ENCODE peak calls at places on chromosome 20, in six cellular contexts. L, V, F, N, J and G are unnamed samples.

GRCh38 chr20:23206995-23207394 is 120.9 kb upstream of the CD93 start:
- DNase-seq in L (no peak), V (no peak), F (no peak), N (no peak), J (no peak), G (no peak)

GRCh38 chr20:51121901-51122412 is 99.0 kb upstream of the KCNG1 start:
- DNase-seq in L (no peak), V (no peak), F (no peak), N (no peak), J (no peak), G (peak; percentile 23)

GRCh38 chr20:33415948-33416347 is 14.6 kb upstream of the CDK5RAP1 start:
- DNase-seq in L (peak; percentile 39), V (peak; percentile 62), F (no peak), N (no peak), J (no peak), G (peak; percentile 47)

GRCh38 chr20:11411765-11412164 is 505.9 kb upstream of the BTBD3 start:
- DNase-seq in L (no peak), V (no peak), F (no peak), N (no peak), J (no peak), G (no peak)

GRCh38 chr20:20552076-20552475 is 160.4 kb downstream of the RALGAPA2 start:
- DNase-seq in L (no peak), V (no peak), F (no peak), N (no peak), J (no peak), G (no peak)

GRCh38 chr20:21301940-21302644 is 1.0 kb upstream of the XRN2 start:
- DNase-seq in L (no peak), V (no peak), F (no peak), N (no peak), J (no peak), G (no peak)

GRCh38 chr20:62500237-62500864 is 24.6 kb upstream of the GATA5 start:
- DNase-seq in L (peak; percentile 81), V (peak; percentile 65), F (peak; percentile 87), N (peak; percentile 31), J (peak; percentile 77), G (peak; percentile 36)

GRCh38 chr20:53599910-53600632 is 6.4 kb upstream of the ZNF217 start:
- DNase-seq in L (no peak), V (no peak), F (no peak), N (no peak), J (no peak), G (no peak)

GRCh38 chr20:53030061-53030460 is 57.9 kb downstream of the TSHZ2 start:
- DNase-seq in L (no peak), V (no peak), F (no peak), N (no peak), J (no peak), G (no peak)

GRCh38 chr20:45833883-45834796 is 541 bp downstream of the SNX21 start:
- DNase-seq in L (peak; percentile 79), V (peak; percentile 75), F (peak; percentile 81), N (no peak), J (peak; percentile 32), G (peak; percentile 63)

GRCh38 chr20:37096415-37097039 is 730 bp upstream of the RBL1 start:
- DNase-seq in L (no peak), V (no peak), F (no peak), N (no peak), J (no peak), G (no peak)

GRCh38 chr20:50673146-50673830 is 18.1 kb downstream of the RIPOR3 start:
- DNase-seq in L (no peak), V (peak; percentile 47), F (peak; percentile 44), N (no peak), J (no peak), G (no peak)

GRCh38 chr20:20603339-20603990 is 109.0 kb downstream of the RALGAPA2 start:
- DNase-seq in L (no peak), V (no peak), F (no peak), N (no peak), J (no peak), G (no peak)

GRCh38 chr20:6700563-6701328 is 66.7 kb upstream of the BMP2 start:
- DNase-seq in L (peak; percentile 44), V (no peak), F (no peak), N (no peak), J (no peak), G (no peak)

GRCh38 chr20:1761116-1761515 is 103.5 kb upstream of the SIRPG start:
- DNase-seq in L (no peak), V (peak; percentile 76), F (no peak), N (no peak), J (no peak), G (peak; percentile 86)

GRCh38 chr20:19528286-19529030 is 229.6 kb upstream of the RIN2 start:
- DNase-seq in L (no peak), V (no peak), F (no peak), N (no peak), J (no peak), G (no peak)

GRCh38 chr20:43837856-43838702 is 76.6 kb upstream of the TOX2 start:
- DNase-seq in L (no peak), V (no peak), F (no peak), N (no peak), J (no peak), G (no peak)

GRCh38 chr20:33680681-33681080 is 5.5 kb downstream of the E2F1 start:
- DNase-seq in L (no peak), V (peak; percentile 26), F (no peak), N (no peak), J (no peak), G (peak; percentile 37)

GRCh38 chr20:63942250-63943006 is 13.8 kb downstream of the UCKL1 start:
- DNase-seq in L (peak; percentile 43), V (peak; percentile 12), F (no peak), N (no peak), J (no peak), G (no peak)

GRCh38 chr20:32343438-32343837 is 14.7 kb upstream of the ASXL1 start:
- DNase-seq in L (no peak), V (peak; percentile 84), F (no peak), N (no peak), J (no peak), G (peak; percentile 85)

GRCh38 chr20:19361801-19362200 is 149.4 kb downstream of the SLC24A3 start:
- DNase-seq in L (no peak), V (no peak), F (no peak), N (no peak), J (no peak), G (no peak)

GRCh38 chr20:32327087-32327681 is 30.9 kb upstream of the ASXL1 start:
- DNase-seq in L (no peak), V (peak; percentile 85), F (peak; percentile 78), N (no peak), J (no peak), G (no peak)

GRCh38 chr20:19757973-19758887 is at the start of gene RIN2:
- DNase-seq in L (peak; percentile 92), V (peak; percentile 97), F (peak; percentile 98), N (peak; percentile 73), J (no peak), G (peak; percentile 91)

GRCh38 chr20:33859157-33859695 is 48.1 kb downstream of the CHMP4B start:
- DNase-seq in L (no peak), V (peak; percentile 34), F (no peak), N (no peak), J (peak; percentile 29), G (no peak)

GRCh38 chr20:19977373-19977770 is 39.8 kb upstream of the NAA20 start:
- DNase-seq in L (no peak), V (no peak), F (no peak), N (no peak), J (no peak), G (no peak)

GRCh38 chr20:45503430-45503829 is 12.0 kb downstream of the SPINT3 start:
- DNase-seq in L (no peak), V (no peak), F (no peak), N (no peak), J (no peak), G (no peak)

GRCh38 chr20:20012517-20012916 is 4.6 kb upstream of the NAA20 start:
- DNase-seq in L (no peak), V (no peak), F (no peak), N (no peak), J (no peak), G (no peak)

GRCh38 chr20:1879934-1880333 is 15.3 kb upstream of the SIRPA start:
- DNase-seq in L (no peak), V (no peak), F (no peak), N (no peak), J (no peak), G (no peak)

GRCh38 chr20:2387180-2387577 is 6.5 kb downstream of the TGM6 start:
- DNase-seq in L (no peak), V (peak; percentile 10), F (peak; percentile 23), N (no peak), J (no peak), G (peak; percentile 13)

GRCh38 chr20:22586645-22587310 is 2.4 kb upstream of the FOXA2 start:
- DNase-seq in L (no peak), V (peak; percentile 26), F (peak; percentile 81), N (no peak), J (no peak), G (no peak)

GRCh38 chr20:5039255-5039657 is 37.9 kb upstream of the SLC23A2 start:
- DNase-seq in L (no peak), V (no peak), F (no peak), N (no peak), J (peak; percentile 25), G (no peak)

GRCh38 chr20:59520814-59521213 is 83.5 kb upstream of the PHACTR3 start:
- DNase-seq in L (no peak), V (no peak), F (no peak), N (no peak), J (no peak), G (no peak)

GRCh38 chr20:59518881-59519706 is 85.2 kb upstream of the PHACTR3 start:
- DNase-seq in L (no peak), V (peak; percentile 61), F (peak; percentile 82), N (no peak), J (peak; percentile 5), G (peak; percentile 52)

GRCh38 chr20:59515906-59516209 is 88.5 kb upstream of the PHACTR3 start:
- DNase-seq in L (no peak), V (no peak), F (no peak), N (no peak), J (no peak), G (no peak)

GRCh38 chr20:59515013-59515905 is 89.1 kb upstream of the PHACTR3 start:
- DNase-seq in L (peak; percentile 69), V (peak; percentile 66), F (peak; percentile 91), N (no peak), J (no peak), G (peak; percentile 50)

GRCh38 chr20:59519707-59520014 is 84.7 kb upstream of the PHACTR3 start:
- DNase-seq in L (no peak), V (no peak), F (no peak), N (no peak), J (no peak), G (no peak)
- TF ChIP-seq CTCF in L (no peak), V (no peak), F (no peak), N (no peak), J (no peak), G (no peak)

GRCh38 chr20:57325632-57326356 is 3.8 kb upstream of the SPO11 start:
- DNase-seq in L (no peak), V (no peak), F (no peak), N (no peak), J (no peak), G (no peak)
- H3K4me3 ChIP-seq in L (no peak overlapping the region), V (no peak overlapping the region), F (no peak overlapping the region), N (no peak overlapping the region), J (no peak overlapping the region), G (no peak overlapping the region)

GRCh38 chr20:35599776-35600120 is 15.9 kb upstream of the SPAG4 start:
- DNase-seq in L (no peak), V (no peak), F (no peak), N (no peak), J (no peak), G (no peak)
- TF ChIP-seq CTCF in L (no peak), V (no peak), F (no peak), N (no peak), J (no peak), G (no peak)

GRCh38 chr20:3752386-3752759 is 15.2 kb downstream of the ADISSP start:
- DNase-seq in L (no peak), V (no peak), F (no peak), N (no peak), J (no peak), G (no peak)
- H3K4me3 ChIP-seq in L (peak overlapping the region; percentile 59), V (no peak overlapping the region), F (no peak overlapping the region), N (peak overlapping the region; percentile 73), J (peak overlapping the region; percentile 28), G (no peak overlapping the region)